ENCODE peak calls at places on chromosomes 2 and 18, in seven cellular contexts. O is CD8-positive, alpha-beta T cell; Z is Peyer's patch; C is stomach; G is heart right ventricle; S is fibroblast of mammary gland; Y is choroid plexus epithelial cell. B is an unnamed sample.

GRCh38 chr2:23660227-23660626 is 266.7 kb downstream of the ATAD2B start:
- DNase-seq in S (no peak), O (no peak), Y (no peak), Z (no peak), G (no peak), C (no peak), B (no peak)

GRCh38 chr18:49015886-49016647 is 65.3 kb upstream of the SMAD7 start:
- DNase-seq in C (peak), G (no peak), Y (no peak), O (no peak), Z (no peak), S (no peak), B (no peak)

GRCh38 chr2:137928547-137929503 is 35.4 kb upstream of the HNMT start:
- DNase-seq in S (peak), G (no peak), Z (no peak), O (no peak), C (no peak), Y (peak), B (no peak)

GRCh38 chr18:57088883-57089282 is 58.0 kb upstream of the BOD1L2 start:
- DNase-seq in C (no peak), Z (no peak), S (no peak), Y (no peak), O (no peak), G (no peak), B (peak)

GRCh38 chr2:130183500-130184373 is 1.7 kb downstream of the MZT2B start:
- DNase-seq in Z (no peak), C (no peak), G (peak), S (peak), Y (peak), O (no peak), B (no peak)

GRCh38 chr2:161250864-161251436 is 57.3 kb upstream of the PSMD14 start:
- DNase-seq in O (no peak), S (peak), Z (no peak), C (no peak), G (no peak), Y (peak), B (peak)

GRCh38 chr2:40746150-40746549 is 294.3 kb upstream of the SLC8A1 start:
- DNase-seq in G (no peak), Y (no peak), C (no peak), S (no peak), O (no peak), Z (no peak), B (peak)

GRCh38 chr2:219350215-219350937 is 17.8 kb upstream of the RESP18 start:
- DNase-seq in S (peak), Y (no peak), G (no peak), O (no peak), C (no peak), Z (no peak), B (no peak)

GRCh38 chr18:23495723-23496440 is 7.4 kb upstream of the RMC1 start:
- DNase-seq in G (no peak), Z (no peak), C (no peak), S (no peak), O (no peak), Y (no peak), B (no peak)

GRCh38 chr18:30280861-30281470 is 761.6 kb downstream of the DSC3 start:
- DNase-seq in C (no peak), S (peak), O (no peak), Z (no peak), Y (peak), G (no peak), B (peak)

GRCh38 chr2:14628906-14629305 is 3.6 kb upstream of the LRATD1 start:
- DNase-seq in Z (peak), C (peak), Y (no peak), O (no peak), G (no peak), S (no peak), B (no peak)

GRCh38 chr2:191158751-191159150 is 8.0 kb upstream of the STAT4 start:
- DNase-seq in G (no peak), Z (no peak), S (no peak), O (no peak), Y (no peak), C (no peak), B (no peak)

GRCh38 chr2:217147751-217148318 is 288.0 kb upstream of the TNP1 start:
- DNase-seq in G (no peak), O (no peak), S (no peak), C (no peak), Y (peak), Z (no peak), B (no peak)

GRCh38 chr2:37871453-37872191 is 53.5 kb upstream of the RMDN2 start:
- DNase-seq in C (no peak), Y (peak), O (no peak), S (peak), Z (no peak), G (no peak), B (peak)

GRCh38 chr2:39481611-39482010 is 44.5 kb upstream of the MAP4K3 start:
- DNase-seq in Y (peak), G (no peak), Z (no peak), O (no peak), C (no peak), S (peak), B (no peak)

GRCh38 chr2:134140251-134140661 is 113.6 kb upstream of the MGAT5 start:
- DNase-seq in S (no peak), O (no peak), Y (no peak), G (no peak), Z (peak), C (peak), B (no peak)

GRCh38 chr2:24228470-24228869 is 53.6 kb downstream of the FAM228A start:
- DNase-seq in Y (peak), G (no peak), C (no peak), Z (no peak), O (no peak), S (peak), B (no peak)

GRCh38 chr2:83081835-83082522 is 1377.1 kb downstream of the SUCLG1 start:
- DNase-seq in Z (no peak), O (no peak), C (no peak), G (no peak), S (peak), Y (peak), B (no peak)

GRCh38 chr2:174963437-174964400 is 41.5 kb downstream of the CHN1 start:
- DNase-seq in S (no peak), C (no peak), G (no peak), Z (no peak), O (no peak), Y (no peak), B (no peak)

GRCh38 chr2:9003616-9004337 is at the start of gene MBOAT2:
- DNase-seq in O (peak), C (peak), Z (peak), G (peak), Y (peak), S (peak), B (peak)

GRCh38 chr2:237934186-237934585 is 32.6 kb upstream of the UBE2F start:
- DNase-seq in C (no peak), O (no peak), G (no peak), Y (no peak), Z (no peak), S (no peak), B (no peak)

DNA sequence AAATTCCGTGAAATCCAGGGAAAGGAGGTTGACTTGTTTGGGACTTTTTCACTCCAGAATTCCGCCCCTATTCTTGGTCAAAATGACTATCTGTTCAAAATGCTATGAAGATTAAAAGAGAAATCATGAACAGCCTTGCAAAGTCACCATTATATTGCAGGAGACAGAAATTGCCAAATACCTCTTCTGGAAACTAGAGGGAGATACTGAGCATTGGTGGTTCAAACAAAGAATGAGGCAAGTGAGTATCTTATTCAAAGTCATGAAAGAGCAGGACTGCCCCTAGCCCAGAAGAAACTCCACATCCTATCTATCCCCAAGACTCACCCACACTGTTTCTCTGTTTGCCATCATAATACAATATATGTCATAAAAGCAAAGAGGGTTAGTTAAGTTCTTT is 862.3 kb upstream of the POU3F3 start:
- DNase-seq in Y (no peak), Z (no peak), S (no peak), O (no peak), C (no peak), G (no peak), B (peak)
- TF ChIP-seq CTCF in Y (no peak), Z (no peak), S (peak), O (no peak), C (no peak), G (no peak), B (peak)

GRCh38 chr2:170213651-170214050 is 35.7 kb downstream of the MYO3B start:
- DNase-seq in Z (no peak), S (no peak), O (no peak), Y (no peak), G (no peak), C (no peak), B (no peak)
- TF ChIP-seq CTCF in Z (no peak), S (no peak), O (no peak), Y (no peak), G (no peak), C (no peak), B (no peak)

GRCh38 chr2:43525506-43525905 is 70.3 kb downstream of the THADA start:
- DNase-seq in C (no peak), Y (no peak), O (no peak), S (no peak), Z (no peak), G (no peak), B (no peak)
- TF ChIP-seq CTCF in C (no peak), Y (no peak), O (no peak), S (no peak), Z (no peak), G (no peak), B (no peak)

GRCh38 chr2:171541202-171541884 is 19.1 kb downstream of the CYBRD1 start:
- DNase-seq in Z (no peak), S (no peak), O (no peak), G (no peak), C (no peak), Y (no peak), B (peak)
- TF ChIP-seq CTCF in Z (peak), S (peak), O (no peak), G (no peak), C (no peak), Y (peak), B (peak)

DNA sequence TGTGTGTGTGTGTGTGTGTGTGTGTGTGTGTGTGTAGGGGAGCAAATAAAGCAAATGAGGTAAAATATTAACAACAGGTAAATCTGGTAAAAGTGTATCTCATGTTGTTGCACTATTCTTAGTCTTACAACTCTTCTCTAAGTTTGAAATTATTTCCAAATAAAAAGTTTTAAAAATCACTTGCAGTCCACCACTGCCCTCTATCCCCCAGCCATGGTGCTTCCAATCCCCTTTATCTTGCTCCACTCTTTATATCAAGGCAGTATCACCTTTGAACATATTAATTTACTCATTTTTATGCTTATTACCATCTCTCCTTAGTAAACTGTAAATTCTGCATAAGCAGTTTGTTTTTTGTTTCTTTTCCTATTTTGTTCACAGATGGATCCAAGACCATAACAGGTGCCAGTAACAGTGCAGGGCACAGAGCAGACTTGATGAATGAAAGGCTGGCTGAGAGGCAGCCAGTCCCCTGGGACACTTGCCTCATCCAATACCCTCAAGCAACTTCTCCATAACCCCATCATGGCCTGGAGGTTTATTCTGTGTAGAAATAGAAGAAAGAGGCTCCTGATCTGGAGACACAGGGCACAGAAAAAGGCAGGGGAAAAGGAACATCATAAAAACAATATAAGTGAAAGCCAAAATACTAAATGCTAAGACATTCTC is 67.6 kb downstream of the LDAH start:
- DNase-seq in Z (no peak), G (no peak), O (no peak), C (no peak), Y (peak), S (peak), B (no peak)
- TF ChIP-seq CTCF in Z (no peak), G (no peak), O (no peak), C (no peak), Y (peak), S (no peak), B (no peak)

GRCh38 chr18:75467396-75467795 is 39.9 kb upstream of the SMIM21 start:
- DNase-seq in O (no peak), Y (no peak), C (no peak), G (no peak), S (no peak), Z (no peak), B (no peak)

GRCh38 chr18:75464356-75464755 is 36.9 kb upstream of the SMIM21 start:
- DNase-seq in Z (no peak), G (no peak), C (no peak), S (no peak), O (no peak), Y (no peak), B (no peak)

GRCh38 chr18:75462178-75462832 is 34.8 kb upstream of the SMIM21 start:
- DNase-seq in Y (no peak), Z (no peak), O (no peak), S (no peak), C (no peak), G (no peak), B (no peak)
- TF ChIP-seq CTCF in Y (no peak), Z (no peak), O (no peak), S (no peak), C (no peak), G (no peak), B (no peak)

GRCh38 chr2:65386340-65386739 is 46.1 kb downstream of the SPRED2 start:
- DNase-seq in Z (no peak), C (no peak), Y (peak), G (no peak), S (no peak), O (no peak), B (no peak)

GRCh38 chr2:65389476-65389875 is 42.9 kb downstream of the SPRED2 start:
- DNase-seq in G (no peak), S (no peak), Z (no peak), C (no peak), Y (no peak), O (no peak), B (no peak)

GRCh38 chr2:65388626-65389390 is 43.6 kb downstream of the SPRED2 start:
- DNase-seq in S (no peak), Z (no peak), O (no peak), C (no peak), Y (no peak), G (no peak), B (no peak)

GRCh38 chr2:65388051-65388531 is 44.3 kb downstream of the SPRED2 start:
- DNase-seq in Y (no peak), G (no peak), O (no peak), Z (no peak), S (no peak), C (peak), B (peak)

DNA sequence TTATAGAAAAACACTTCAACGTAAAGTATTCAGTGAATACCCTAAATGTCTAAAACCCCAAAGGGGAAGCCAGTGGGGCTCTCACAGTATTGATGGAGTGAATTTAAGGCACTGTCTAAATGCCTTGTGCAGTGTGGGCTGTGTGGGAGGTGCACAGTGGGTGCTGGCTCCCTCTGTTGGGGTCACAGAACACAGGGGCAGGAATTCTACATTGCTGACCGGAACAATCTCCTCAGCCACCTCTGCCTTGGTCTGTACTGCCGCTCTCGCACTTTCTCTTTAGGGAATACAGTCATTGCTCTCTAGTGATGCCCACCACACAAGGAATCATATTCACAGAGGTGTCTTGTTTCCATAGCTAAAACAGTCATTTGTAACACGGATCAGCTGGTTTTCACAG is 45.4 kb downstream of the SPRED2 start:
- DNase-seq in G (no peak), O (no peak), S (no peak), Y (peak), C (no peak), Z (no peak), B (no peak)
- TF ChIP-seq CTCF in G (no peak), O (no peak), S (peak), Y (peak), C (no peak), Z (no peak), B (no peak)

GRCh38 chr18:62802523-62802922 is 87.2 kb downstream of the PHLPP1 start:
- DNase-seq in Y (peak), S (peak), Z (no peak), O (no peak), C (no peak), G (no peak), B (no peak)
- TF ChIP-seq CTCF in Y (peak), S (peak), Z (peak), O (no peak), C (peak), G (no peak), B (no peak)